ENCODE peak calls at places on chromosomes 7 and 10, in six cellular contexts. U is bronchial epithelial cell, M is T47D, S is memory B cell, B is hypothalamus, G is activated T-cell treated with anti-CD3 and anti-CD28 coated beads for 1 hour. N is an unnamed sample.

GRCh38 chr7:81470084-81470723 is 299.6 kb downstream of the HGF start:
- DNase-seq in U (peak; percentile 54), G (no peak), M (peak; percentile 87), B (peak; percentile 5), S (no peak), N (no peak)

GRCh38 chr7:12369700-12370099 is 34.0 kb downstream of the VWDE start:
- DNase-seq in B (no peak), G (no peak), S (no peak), M (no peak), U (no peak), N (no peak)

GRCh38 chr10:74292871-74293427 is 141.9 kb downstream of the ADK start:
- DNase-seq in S (no peak), G (no peak), B (no peak), M (no peak), U (peak; percentile 54), N (no peak)

GRCh38 chr7:35647171-35647574 is 47.8 kb downstream of the HERPUD2 start:
- DNase-seq in U (no peak), M (no peak), B (no peak), S (no peak), G (no peak), N (no peak)

GRCh38 chr10:122010405-122011050 is 21.6 kb downstream of the TACC2 start:
- DNase-seq in B (no peak), M (no peak), G (no peak), U (no peak), S (no peak), N (no peak)

GRCh38 chr10:8485032-8485431 is 430.5 kb downstream of the GATA3 start:
- DNase-seq in G (no peak), B (no peak), S (no peak), U (peak; percentile 46), M (no peak), N (no peak)

GRCh38 chr10:76127984-76128589 is 696.7 kb downstream of the LRMDA start:
- DNase-seq in G (no peak), M (peak; percentile 59), U (no peak), B (no peak), S (no peak), N (no peak)

GRCh38 chr7:76202666-76203030 is 952 bp downstream of the SRRM3 start:
- DNase-seq in U (no peak), G (no peak), M (peak; percentile 24), B (no peak), S (no peak), N (no peak)

GRCh38 chr10:125747417-125747816 is 27.9 kb downstream of the EDRF1 start:
- DNase-seq in B (no peak), M (no peak), G (no peak), U (no peak), S (no peak), N (no peak)

GRCh38 chr10:122638106-122638505 is 61.5 kb downstream of the C10orf120 start:
- DNase-seq in M (no peak), U (no peak), G (no peak), B (no peak), S (no peak), N (no peak)

GRCh38 chr10:32942081-32942480 is 15.9 kb downstream of the ITGB1 start:
- DNase-seq in B (no peak), U (no peak), G (no peak), M (no peak), S (no peak), N (no peak)

GRCh38 chr10:132509506-132510173 is 27.9 kb upstream of the INPP5A start:
- DNase-seq in U (no peak), G (no peak), M (no peak), S (no peak), B (no peak), N (no peak)

GRCh38 chr10:5629789-5630436 is 36.5 kb downstream of the ASB13 start:
- DNase-seq in U (peak; percentile 73), S (peak; percentile 76), B (no peak), M (peak; percentile 88), G (peak; percentile 79), N (no peak)

GRCh38 chr7:77897004-77897547 is 98.5 kb downstream of the PHTF2 start:
- DNase-seq in M (no peak), S (no peak), U (no peak), B (no peak), G (no peak), N (no peak)

GRCh38 chr7:72078301-72078700 is 333.8 kb downstream of the CALN1 start:
- DNase-seq in B (no peak), G (no peak), M (no peak), U (no peak), S (no peak), N (no peak)

GRCh38 chr10:17857040-17857439 is 47.9 kb downstream of the MRC1 start:
- DNase-seq in G (no peak), M (no peak), U (no peak), S (no peak), B (no peak), N (no peak)

GRCh38 chr7:138023618-138024333 is 21.9 kb upstream of the CREB3L2 start:
- DNase-seq in M (no peak), B (no peak), S (no peak), U (no peak), G (no peak), N (no peak)

GRCh38 chr10:119355930-119356329 is 148.6 kb downstream of the GRK5 start:
- DNase-seq in M (no peak), S (no peak), B (no peak), U (peak; percentile 4), G (no peak), N (peak; percentile 23)

GRCh38 chr7:137816696-137817320 is 30.0 kb downstream of the DGKI start:
- DNase-seq in U (peak; percentile 10), B (no peak), G (no peak), M (no peak), S (no peak), N (no peak)

GRCh38 chr10:109956454-109957091 is 33.3 kb upstream of the XPNPEP1 start:
- DNase-seq in B (no peak), G (no peak), M (peak; percentile 36), U (peak; percentile 47), S (peak; percentile 18), N (peak; percentile 56)

GRCh38 chr7:40186586-40186985 is 51.8 kb downstream of the SUGCT start:
- DNase-seq in G (no peak), B (no peak), U (no peak), M (peak; percentile 30), S (no peak), N (no peak)

GRCh38 chr7:2985866-2986265 is 57.8 kb downstream of the CARD11 start:
- DNase-seq in M (no peak), B (no peak), G (no peak), S (no peak), U (no peak), N (no peak)

GRCh38 chr10:44306147-44306710 is 78.7 kb downstream of the CXCL12 start:
- DNase-seq in U (peak; percentile 6), B (no peak), S (no peak), M (peak; percentile 51), G (no peak), N (no peak)

GRCh38 chr10:129628823-129629222 is 161.8 kb downstream of the MGMT start:
- DNase-seq in M (no peak), G (no peak), S (no peak), U (no peak), B (no peak), N (no peak)

GRCh38 chr10:61438141-61438984 is 14.8 kb downstream of the TMEM26 start:
- DNase-seq in M (peak; percentile 11), G (no peak), U (no peak), B (no peak), S (no peak), N (no peak)

GRCh38 chr10:13686331-13686752 is 99.6 kb downstream of the PRPF18 start:
- DNase-seq in M (no peak), G (no peak), S (no peak), B (no peak), U (peak; percentile 16), N (no peak)

N was measured in HL-60.